ENCODE peak calls at places on chromosomes 2 and 18, in seven cellular contexts. One of them, this sample, is unnamed.

GRCh38 chr2:26922638-26923466 is 47.6 kb upstream of the MAPRE3 start:
- DNase-seq in CD4-positive, alpha-beta memory T cell: peak
- DNase-seq in AG09309: no peak
- DNase-seq in neural progenitor cell: peak
- DNase-seq in dorsolateral prefrontal cortex: peak
- DNase-seq in AG08396: peak
- DNase-seq in H7: peak
- DNase-seq in this sample: no peak

GRCh38 chr2:171958475-171958874 is 36.2 kb downstream of the HAT1 start:
- DNase-seq in CD4-positive, alpha-beta memory T cell: no peak
- DNase-seq in AG09309: peak
- DNase-seq in neural progenitor cell: no peak
- DNase-seq in dorsolateral prefrontal cortex: no peak
- DNase-seq in AG08396: peak
- DNase-seq in H7: no peak
- DNase-seq in this sample: peak

GRCh38 chr18:29328932-29329331 is 1152.0 kb upstream of the CDH2 start:
- DNase-seq in CD4-positive, alpha-beta memory T cell: no peak
- DNase-seq in AG09309: no peak
- DNase-seq in neural progenitor cell: no peak
- DNase-seq in dorsolateral prefrontal cortex: no peak
- DNase-seq in AG08396: no peak
- DNase-seq in H7: no peak
- DNase-seq in this sample: no peak

GRCh38 chr18:48009116-48009825 is 78.8 kb upstream of the SMAD2 start:
- DNase-seq in CD4-positive, alpha-beta memory T cell: no peak
- DNase-seq in AG09309: no peak
- DNase-seq in neural progenitor cell: no peak
- DNase-seq in dorsolateral prefrontal cortex: no peak
- DNase-seq in AG08396: no peak
- DNase-seq in H7: no peak
- DNase-seq in this sample: no peak

GRCh38 chr2:230434677-230435324 is 18.8 kb downstream of the SP100 start:
- DNase-seq in CD4-positive, alpha-beta memory T cell: no peak
- DNase-seq in AG09309: no peak
- DNase-seq in neural progenitor cell: no peak
- DNase-seq in dorsolateral prefrontal cortex: no peak
- DNase-seq in AG08396: no peak
- DNase-seq in H7: no peak
- DNase-seq in this sample: no peak

GRCh38 chr2:165745916-165746315 is 48.1 kb downstream of the GALNT3 start:
- DNase-seq in CD4-positive, alpha-beta memory T cell: no peak
- DNase-seq in AG09309: peak
- DNase-seq in neural progenitor cell: no peak
- DNase-seq in dorsolateral prefrontal cortex: no peak
- DNase-seq in AG08396: no peak
- DNase-seq in H7: no peak
- DNase-seq in this sample: peak

GRCh38 chr2:39666489-39667141 is 898 bp downstream of the TMEM178A start:
- DNase-seq in CD4-positive, alpha-beta memory T cell: no peak
- DNase-seq in AG09309: no peak
- DNase-seq in neural progenitor cell: peak
- DNase-seq in dorsolateral prefrontal cortex: no peak
- DNase-seq in AG08396: peak
- DNase-seq in H7: peak
- DNase-seq in this sample: no peak

GRCh38 chr2:135694711-135695110 is 46.9 kb upstream of the UBXN4 start:
- DNase-seq in CD4-positive, alpha-beta memory T cell: no peak
- DNase-seq in AG09309: no peak
- DNase-seq in neural progenitor cell: no peak
- DNase-seq in dorsolateral prefrontal cortex: no peak
- DNase-seq in AG08396: no peak
- DNase-seq in H7: no peak
- DNase-seq in this sample: no peak

GRCh38 chr2:102510791-102511575 is 38.0 kb downstream of the SLC9A4 start:
- DNase-seq in CD4-positive, alpha-beta memory T cell: no peak
- DNase-seq in AG09309: no peak
- DNase-seq in neural progenitor cell: no peak
- DNase-seq in dorsolateral prefrontal cortex: no peak
- DNase-seq in AG08396: no peak
- DNase-seq in H7: no peak
- DNase-seq in this sample: no peak

GRCh38 chr2:203685081-203685621 is 21.3 kb upstream of the CD28 start:
- DNase-seq in CD4-positive, alpha-beta memory T cell: no peak
- DNase-seq in AG09309: peak
- DNase-seq in neural progenitor cell: no peak
- DNase-seq in dorsolateral prefrontal cortex: no peak
- DNase-seq in AG08396: peak
- DNase-seq in H7: no peak
- DNase-seq in this sample: peak

GRCh38 chr2:233803994-233804393 is 25.9 kb downstream of the MROH2A start:
- DNase-seq in CD4-positive, alpha-beta memory T cell: no peak
- DNase-seq in AG09309: no peak
- DNase-seq in neural progenitor cell: no peak
- DNase-seq in dorsolateral prefrontal cortex: no peak
- DNase-seq in AG08396: no peak
- DNase-seq in H7: peak
- DNase-seq in this sample: no peak

GRCh38 chr2:62045017-62045543 is 139.6 kb downstream of the COMMD1 start:
- DNase-seq in CD4-positive, alpha-beta memory T cell: no peak
- DNase-seq in AG09309: no peak
- DNase-seq in neural progenitor cell: no peak
- DNase-seq in dorsolateral prefrontal cortex: no peak
- DNase-seq in AG08396: no peak
- DNase-seq in H7: no peak
- DNase-seq in this sample: no peak

GRCh38 chr2:71843391-71843850 is 304.2 kb downstream of the CYP26B1 start:
- DNase-seq in CD4-positive, alpha-beta memory T cell: no peak
- DNase-seq in AG09309: no peak
- DNase-seq in neural progenitor cell: no peak
- DNase-seq in dorsolateral prefrontal cortex: no peak
- DNase-seq in AG08396: peak
- DNase-seq in H7: no peak
- DNase-seq in this sample: peak

GRCh38 chr2:9021563-9022211 is 18.2 kb upstream of the MBOAT2 start:
- DNase-seq in CD4-positive, alpha-beta memory T cell: no peak
- DNase-seq in AG09309: no peak
- DNase-seq in neural progenitor cell: no peak
- DNase-seq in dorsolateral prefrontal cortex: no peak
- DNase-seq in AG08396: no peak
- DNase-seq in H7: no peak
- DNase-seq in this sample: no peak

GRCh38 chr18:75204262-75204977 is 4.5 kb downstream of the PTGR3 start:
- DNase-seq in CD4-positive, alpha-beta memory T cell: no peak
- DNase-seq in AG09309: no peak
- DNase-seq in neural progenitor cell: peak
- DNase-seq in dorsolateral prefrontal cortex: no peak
- DNase-seq in AG08396: peak
- DNase-seq in H7: peak
- DNase-seq in this sample: no peak

GRCh38 chr2:232897386-232897970 is 27.4 kb downstream of the SNORC start:
- DNase-seq in CD4-positive, alpha-beta memory T cell: no peak
- DNase-seq in AG09309: no peak
- DNase-seq in neural progenitor cell: no peak
- DNase-seq in dorsolateral prefrontal cortex: peak
- DNase-seq in AG08396: no peak
- DNase-seq in H7: peak
- DNase-seq in this sample: no peak